ENCODE peak calls at places on chromosomes 11 and 22, in nine cellular contexts. W is Calu3, M is thyroid gland, F is esophagus muscularis mucosa, N is endothelial cell, H is cardiac fibroblast, U is fibroblast of lung, O is Peyer's patch, T is colonic mucosa. A is an unnamed sample.

GRCh38 chr11:15829312-15829711 is 527.0 kb downstream of the SOX6 start:
- DNase-seq in U (no peak), F (peak), N (no peak), W (no peak), H (no peak), T (no peak), O (no peak), M (no peak), A (no peak)

GRCh38 chr11:75271730-75272129 is 31.2 kb downstream of the TPBGL start:
- DNase-seq in N (no peak), T (no peak), H (no peak), W (no peak), M (no peak), F (no peak), O (no peak), U (no peak), A (peak)

GRCh38 chr11:110759972-110760381 is 47.7 kb upstream of the ARHGAP20 start:
- DNase-seq in W (no peak), M (peak), O (no peak), T (peak), F (no peak), H (peak), U (peak), N (no peak), A (no peak)

GRCh38 chr22:39175127-39176066 is 22.9 kb upstream of the CBX7 start:
- DNase-seq in N (peak), M (no peak), H (peak), T (peak), O (no peak), F (no peak), U (no peak), W (peak), A (no peak)

GRCh38 chr11:129743029-129743846 is 72.4 kb upstream of the TMEM45B start:
- DNase-seq in T (no peak), M (no peak), O (no peak), U (peak), H (no peak), W (no peak), N (no peak), F (no peak), A (no peak)

GRCh38 chr11:90204832-90205646 is 17.8 kb downstream of the CHORDC1 start:
- DNase-seq in T (no peak), W (no peak), N (no peak), H (peak), F (no peak), M (no peak), U (peak), O (no peak), A (no peak)

GRCh38 chr22:49301398-49302149 is 526.1 kb downstream of the BRD1 start:
- DNase-seq in T (no peak), U (no peak), F (peak), H (no peak), M (no peak), O (no peak), N (no peak), W (no peak), A (no peak)

GRCh38 chr11:95254139-95254704 is 23.2 kb upstream of the SESN3 start:
- DNase-seq in O (peak), F (peak), M (peak), N (peak), T (peak), W (peak), H (peak), U (peak), A (peak)

GRCh38 chr11:59967677-59968394 is 4.0 kb downstream of the OOSP4A start:
- DNase-seq in T (no peak), U (no peak), H (no peak), F (no peak), M (no peak), O (no peak), W (no peak), N (no peak), A (no peak)

GRCh38 chr11:111260761-111261160 is 15.2 kb downstream of the POU2AF2 start:
- DNase-seq in U (no peak), H (no peak), N (no peak), F (no peak), O (no peak), W (no peak), T (no peak), M (no peak), A (no peak)

GRCh38 chr11:119759324-119759723 is 30.3 kb upstream of the NECTIN1 start:
- DNase-seq in W (peak), U (peak), M (no peak), N (no peak), O (no peak), H (peak), T (no peak), F (no peak), A (peak)

GRCh38 chr22:41762980-41763779 is 37.3 kb upstream of the CCDC134 start:
- DNase-seq in U (no peak), O (no peak), W (peak), T (peak), H (peak), M (peak), F (no peak), N (peak), A (no peak)

GRCh38 chr11:95919514-95919913 is 4.4 kb downstream of the MTMR2 start:
- DNase-seq in F (no peak), W (no peak), H (no peak), T (no peak), U (no peak), N (no peak), M (no peak), O (no peak), A (no peak)

GRCh38 chr11:100994966-100995365 is 134.6 kb downstream of the PGR start:
- DNase-seq in T (no peak), U (peak), W (no peak), F (no peak), M (no peak), O (no peak), N (no peak), H (no peak), A (no peak)

GRCh38 chr11:114042234-114042633 is 17.3 kb upstream of the ZBTB16 start:
- DNase-seq in O (no peak), T (no peak), H (no peak), W (no peak), F (no peak), M (peak), U (no peak), N (no peak), A (no peak)

GRCh38 chr22:49239264-49240015 is 588.2 kb downstream of the BRD1 start:
- DNase-seq in W (no peak), M (no peak), T (no peak), O (peak), U (no peak), H (no peak), F (peak), N (no peak), A (no peak)

GRCh38 chr22:17121235-17122195 is at the start of gene TMEM121B:
- DNase-seq in M (peak), N (peak), O (peak), U (peak), F (no peak), W (peak), T (no peak), H (peak), A (peak)

GRCh38 chr11:57800444-57801184 is 39.0 kb downstream of the CTNND1 start:
- DNase-seq in W (peak), U (peak), M (no peak), H (peak), F (no peak), N (peak), O (no peak), T (peak), A (no peak)

GRCh38 chr11:113773092-113773415 is 438 bp downstream of the ZW10 start:
- DNase-seq in T (peak), F (no peak), O (no peak), N (peak), M (peak), U (peak), W (no peak), H (peak), A (no peak)

GRCh38 chr11:17936790-17937189 is 76.1 kb downstream of the SERGEF start:
- DNase-seq in O (no peak), W (no peak), U (no peak), F (no peak), N (no peak), M (no peak), H (no peak), T (no peak), A (no peak)

GRCh38 chr22:39716534-39716933 is 146.0 kb downstream of the CACNA1I start:
- DNase-seq in O (no peak), U (no peak), H (no peak), W (no peak), T (no peak), F (no peak), M (no peak), N (no peak), A (peak)

GRCh38 chr11:44866301-44866700 is 84.4 kb downstream of the TP53I11 start:
- DNase-seq in N (no peak), H (no peak), W (no peak), T (no peak), M (no peak), F (no peak), U (no peak), O (peak), A (no peak)

GRCh38 chr11:83310718-83311117 is 24.6 kb upstream of the CCDC90B start:
- DNase-seq in W (no peak), N (no peak), H (no peak), U (no peak), M (no peak), T (no peak), O (no peak), F (no peak), A (no peak)

GRCh38 chr11:83303358-83303757 is 17.2 kb upstream of the CCDC90B start:
- DNase-seq in N (no peak), M (no peak), O (no peak), U (no peak), H (no peak), W (no peak), F (peak), T (no peak), A (no peak)

DNA sequence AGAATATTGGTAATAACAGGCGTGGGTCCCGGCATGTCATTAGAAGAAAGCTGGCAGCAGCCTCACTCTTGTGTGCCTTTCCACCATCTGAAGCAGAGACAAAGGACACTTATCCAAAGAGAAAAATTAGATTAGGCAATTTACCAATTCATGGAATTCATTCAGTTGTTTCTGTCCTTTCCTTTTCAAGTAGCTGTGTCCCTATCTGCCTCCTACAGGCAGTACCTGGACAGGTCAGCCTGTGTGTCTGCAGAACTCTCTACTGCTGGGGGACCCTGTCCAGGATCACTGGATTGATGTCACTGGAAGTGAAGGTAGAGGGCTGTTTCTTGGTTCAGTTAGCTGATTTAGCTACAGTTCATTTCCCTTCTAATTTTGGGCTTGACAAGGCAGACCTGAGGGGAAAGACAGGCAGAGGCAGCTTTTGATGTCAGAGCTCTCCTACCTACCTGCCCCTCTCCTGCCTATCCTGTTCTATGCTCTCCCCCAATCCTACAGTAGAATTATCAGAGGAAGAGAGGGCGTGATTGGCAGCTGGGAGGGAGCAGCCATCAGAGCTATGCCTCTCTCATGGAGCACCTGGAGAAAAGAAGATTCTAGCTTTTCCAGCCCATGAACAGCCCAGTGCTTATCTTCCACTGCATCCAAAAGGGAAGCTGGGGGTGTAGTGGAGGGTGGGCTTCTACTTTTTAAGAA is 20.4 kb upstream of the CCDC90B start:
- DNase-seq in F (peak), M (peak), O (no peak), N (no peak), T (no peak), U (no peak), W (no peak), H (no peak), A (no peak)
- TF ChIP-seq CTCF in F (no peak), M (no peak), O (no peak), N (no peak), T (no peak), U (no peak), W (no peak), H (no peak), A (no peak)

DNA sequence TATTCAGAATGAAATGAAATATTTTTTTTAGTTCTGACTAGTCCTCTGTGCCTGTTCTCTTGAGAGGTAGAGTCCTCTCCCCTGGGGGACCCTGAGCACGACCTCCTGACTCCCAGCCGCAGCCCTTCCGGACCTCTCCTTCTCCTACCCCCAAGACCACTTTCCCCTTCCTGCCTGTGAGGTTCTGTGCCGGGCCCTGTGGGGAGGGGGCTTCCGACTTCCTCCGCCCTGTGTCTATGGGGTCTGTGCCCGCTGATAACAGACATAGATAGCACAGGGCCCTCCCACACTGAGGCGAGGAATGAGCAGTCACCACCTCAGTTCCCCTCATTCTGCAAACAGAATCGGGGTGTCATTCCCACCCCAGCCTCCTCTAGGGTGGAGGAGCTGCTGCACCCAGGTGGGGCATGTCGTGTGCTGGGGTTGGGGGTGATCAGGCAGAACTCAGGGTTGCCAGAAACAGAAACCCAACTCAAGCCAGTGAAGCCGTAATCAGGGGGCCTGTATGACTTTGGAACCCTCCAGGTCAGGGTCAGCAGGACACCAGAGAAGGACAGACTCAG is 11.8 kb upstream of the PKP3 start:
- DNase-seq in O (no peak), H (no peak), F (no peak), T (no peak), M (no peak), U (no peak), W (no peak), N (no peak), A (no peak)
- TF ChIP-seq CTCF in O (no peak), H (no peak), F (no peak), T (no peak), M (no peak), U (no peak), W (no peak), N (no peak), A (no peak)

GRCh38 chr11:104672897-104673296 is 225.4 kb downstream of the CASP12 start:
- DNase-seq in F (no peak), W (no peak), U (no peak), T (no peak), N (no peak), O (no peak), M (no peak), H (no peak), A (no peak)

GRCh38 chr11:104682241-104682640 is 216.0 kb downstream of the CASP12 start:
- DNase-seq in U (no peak), W (no peak), N (no peak), H (no peak), F (no peak), M (no peak), O (no peak), T (no peak), A (no peak)

GRCh38 chr11:104678408-104678807 is 219.9 kb downstream of the CASP12 start:
- DNase-seq in W (no peak), H (no peak), N (no peak), M (no peak), U (no peak), F (no peak), T (no peak), O (no peak), A (no peak)
- TF ChIP-seq CTCF in W (no peak), H (no peak), N (no peak), M (no peak), U (no peak), F (no peak), T (no peak), O (no peak), A (no peak)

DNA sequence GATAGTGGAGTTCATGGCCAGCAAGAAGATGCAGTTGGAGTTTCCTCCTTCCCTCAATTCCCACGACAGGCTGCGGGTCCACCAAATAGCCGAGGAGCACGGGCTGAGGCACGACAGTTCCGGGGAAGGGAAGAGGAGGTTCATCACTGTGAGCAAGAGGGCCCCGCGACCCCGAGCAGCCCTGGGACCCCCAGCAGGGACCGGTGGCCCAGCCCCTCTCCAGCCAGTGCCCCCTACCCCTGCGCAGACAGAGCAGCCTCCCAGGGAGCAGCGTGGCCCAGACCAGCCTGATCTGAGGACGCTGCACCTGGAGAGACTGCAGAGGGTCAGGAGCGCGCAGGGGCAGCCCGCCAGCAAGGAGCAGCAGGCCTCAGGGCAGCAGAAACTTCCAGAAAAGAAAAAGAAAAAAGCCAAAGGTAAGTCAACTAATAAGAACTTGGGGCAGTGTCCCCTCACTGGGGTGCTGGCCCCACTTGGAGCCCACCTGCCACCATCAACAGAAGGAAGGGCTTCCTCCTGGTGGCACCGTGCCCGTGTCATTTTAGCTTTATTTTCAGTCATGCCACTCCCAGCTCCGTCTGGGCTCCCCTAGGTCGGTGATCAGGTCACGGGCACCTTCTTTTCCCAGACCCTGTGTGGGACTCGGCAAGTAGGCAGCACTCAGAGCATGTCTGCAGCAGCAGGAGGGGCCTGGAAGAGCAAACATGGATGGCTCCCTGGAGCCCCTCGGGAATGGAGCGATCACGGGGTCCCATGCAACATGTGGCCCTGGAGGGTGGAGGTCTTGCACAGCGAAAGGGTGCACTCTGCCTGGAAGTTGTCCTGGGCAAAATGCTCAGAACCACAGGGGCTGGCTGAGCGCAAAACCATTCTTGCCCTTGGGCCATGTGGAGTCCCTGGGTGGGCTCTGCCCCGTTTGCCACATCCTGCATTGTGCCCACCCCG is 33.3 kb downstream of the IGHMBP2 start:
- DNase-seq in U (no peak), F (no peak), O (no peak), H (no peak), W (no peak), M (no peak), N (no peak), T (no peak), A (no peak)
- TF ChIP-seq CTCF in U (no peak), F (no peak), O (no peak), H (no peak), W (no peak), M (no peak), N (no peak), T (no peak), A (no peak)

GRCh38 chr11:63762662-63763505 is 5.7 kb downstream of the ZFTA start:
- DNase-seq in O (peak), M (peak), T (peak), W (no peak), U (peak), N (peak), F (no peak), H (peak), A (no peak)
- TF ChIP-seq CTCF in O (no peak), M (no peak), T (no peak), W (no peak), U (no peak), N (no peak), F (peak), H (no peak), A (no peak)

GRCh38 chr11:103676413-103676812 is 360.0 kb upstream of the DDI1 start:
- DNase-seq in M (no peak), F (no peak), O (no peak), T (no peak), W (no peak), U (no peak), H (no peak), N (no peak), A (no peak)
- TF ChIP-seq CTCF in M (no peak), F (no peak), O (no peak), T (no peak), W (no peak), U (no peak), H (no peak), N (no peak), A (no peak)